ENCODE peak calls at places on chromosomes 2 and 18, in nine cellular contexts. X is heart left ventricle, F is lung, Q is stomach, E is IMR-90, H is right lobe of liver, J is right atrium auricular region, P is neural progenitor cell, O is H1. D is an unnamed sample. For H3K27me3, the result is how much of the 10 kb centered on the place peaks cover.

GRCh38 chr2:6968319-6969100 is 51.3 kb downstream of the RNF144A start:
- DNase-seq in X (peak), F (no peak), Q (no peak), E (no peak), H (no peak), J (no peak), P (peak), O (no peak), D (no peak)

GRCh38 chr2:217166241-217166640 is 306.4 kb upstream of the TNP1 start:
- DNase-seq in X (no peak), F (no peak), Q (no peak), E (peak), H (no peak), J (no peak), P (peak), O (no peak), D (no peak)

GRCh38 chr2:88903744-88904353 is 212.4 kb downstream of the RPIA start:
- DNase-seq in X (no peak), F (no peak), Q (no peak), E (peak), H (no peak), J (no peak), P (no peak), O (no peak), D (no peak)

GRCh38 chr18:50970006-50970405 is 2.2 kb downstream of the ELAC1 start:
- DNase-seq in X (peak), F (peak), Q (peak), E (no peak), H (peak), J (no peak), P (no peak), O (no peak), D (no peak)

GRCh38 chr2:102418421-102418961 is 4.5 kb upstream of the IL18RAP start:
- DNase-seq in X (no peak), F (no peak), Q (no peak), E (peak), H (no peak), J (no peak), P (no peak), O (no peak), D (no peak)

GRCh38 chr18:22539045-22539444 is 121.3 kb upstream of the CTAGE1 start:
- DNase-seq in X (peak), F (no peak), Q (no peak), E (no peak), H (no peak), J (peak), P (no peak), O (no peak), D (no peak)

GRCh38 chr18:8623549-8624106 is 14.4 kb downstream of the RAB12 start:
- DNase-seq in X (peak), F (peak), Q (no peak), E (no peak), H (peak), J (no peak), P (no peak), O (no peak), D (no peak)

GRCh38 chr2:96139181-96139758 is 968 bp upstream of the ASTL start:
- DNase-seq in X (peak), F (no peak), Q (no peak), E (no peak), H (no peak), J (no peak), P (no peak), O (no peak), D (no peak)

GRCh38 chr2:183037281-183037659 is 987 bp downstream of the NCKAP1 start:
- DNase-seq in X (no peak), F (no peak), Q (no peak), E (peak), H (no peak), J (no peak), P (no peak), O (no peak), D (no peak)

GRCh38 chr18:31497711-31498449 is at the start of gene DSG2:
- DNase-seq in X (peak), F (peak), Q (peak), E (no peak), H (peak), J (no peak), P (peak), O (peak), D (no peak)

GRCh38 chr2:213490087-213490486 is 205.8 kb downstream of the SPAG16 start:
- DNase-seq in X (no peak), F (no peak), Q (no peak), E (no peak), H (no peak), J (no peak), P (no peak), O (no peak), D (no peak)

GRCh38 chr18:45518770-45519169 is 96.5 kb upstream of the SLC14A2 start:
- DNase-seq in X (peak), F (no peak), Q (no peak), E (no peak), H (no peak), J (no peak), P (no peak), O (no peak), D (no peak)

GRCh38 chr2:54558188-54558975 is 102.3 kb downstream of the SPTBN1 start:
- DNase-seq in X (peak), F (peak), Q (peak), E (peak), H (peak), J (peak), P (peak), O (peak), D (peak)

GRCh38 chr2:23478933-23479683 is 94.1 kb downstream of the KLHL29 start:
- DNase-seq in X (no peak), F (no peak), Q (no peak), E (no peak), H (no peak), J (no peak), P (no peak), O (no peak), D (no peak)

GRCh38 chr18:59957957-59958356 is 58.2 kb downstream of the PMAIP1 start:
- DNase-seq in X (peak), F (no peak), Q (peak), E (peak), H (peak), J (no peak), P (no peak), O (no peak), D (no peak)

GRCh38 chr2:239690651-239691631 is 290.1 kb upstream of the HDAC4 start:
- DNase-seq in X (no peak), F (no peak), Q (no peak), E (no peak), H (no peak), J (peak), P (no peak), O (no peak), D (no peak)

GRCh38 chr2:148990968-148991367 is 47.5 kb upstream of the LYPD6B start:
- DNase-seq in X (no peak), F (no peak), Q (no peak), E (no peak), H (no peak), J (no peak), P (no peak), O (no peak), D (no peak)

GRCh38 chr2:17976871-17977746 is 98.6 kb downstream of the KCNS3 start:
- DNase-seq in X (peak), F (peak), Q (no peak), E (peak), H (no peak), J (no peak), P (no peak), O (no peak), D (no peak)

GRCh38 chr2:158923180-158923594 is 45.3 kb upstream of the TANC1 start:
- DNase-seq in X (no peak), F (no peak), Q (no peak), E (no peak), H (no peak), J (no peak), P (peak), O (no peak), D (no peak)

GRCh38 chr18:52715961-52716360 is 376.0 kb downstream of the DCC start:
- DNase-seq in X (no peak), F (no peak), Q (no peak), E (no peak), H (no peak), J (no peak), P (no peak), O (no peak), D (no peak)

GRCh38 chr2:15662026-15662425 is 70.4 kb downstream of the DDX1 start:
- DNase-seq in X (no peak), F (no peak), Q (no peak), E (no peak), H (no peak), J (no peak), P (no peak), O (no peak), D (no peak)

GRCh38 chr2:15660491-15661294 is 69.0 kb downstream of the DDX1 start:
- DNase-seq in X (no peak), F (no peak), Q (no peak), E (no peak), H (no peak), J (no peak), P (no peak), O (no peak), D (no peak)

GRCh38 chr2:15663802-15664201 is 72.1 kb downstream of the DDX1 start:
- DNase-seq in X (no peak), F (no peak), Q (no peak), E (no peak), H (no peak), J (no peak), P (no peak), O (no peak), D (no peak)

GRCh38 chr2:15661295-15661569 is 69.6 kb downstream of the DDX1 start:
- DNase-seq in X (no peak), F (no peak), Q (no peak), E (no peak), H (no peak), J (no peak), P (no peak), O (no peak), D (no peak)

DNA sequence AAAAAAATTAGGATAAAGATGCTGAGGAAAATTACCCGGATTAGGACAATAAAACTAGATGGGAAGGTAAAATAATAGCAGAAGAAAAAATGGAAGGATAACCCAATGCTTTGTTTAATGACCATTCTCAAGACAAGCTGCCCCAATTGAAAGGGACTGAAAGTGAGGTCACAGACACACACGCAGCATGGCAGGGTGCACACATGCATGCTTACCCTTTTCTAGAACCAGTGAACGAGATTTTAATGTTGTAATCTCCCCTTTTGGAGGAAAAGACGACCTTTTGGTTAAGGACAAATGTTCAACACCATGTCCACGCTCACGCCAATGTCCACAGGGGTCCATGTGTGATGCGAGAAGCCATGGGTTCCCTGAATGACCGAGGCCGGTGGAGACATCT is 70.9 kb downstream of the DDX1 start:
- DNase-seq in X (no peak), F (no peak), Q (no peak), E (no peak), H (no peak), J (no peak), P (no peak), O (no peak), D (no peak)
- H3K27me3 ChIP-seq in X (under half), F (under half), Q (under half), E (under half), H (under half), J (under half), P (under half), O (under half), D (under half)

GRCh38 chr18:49161627-49162026 is 210.9 kb upstream of the SMAD7 start:
- DNase-seq in X (no peak), F (no peak), Q (no peak), E (peak), H (no peak), J (no peak), P (no peak), O (no peak), D (no peak)

GRCh38 chr18:49155857-49156256 is 205.1 kb upstream of the SMAD7 start:
- DNase-seq in X (no peak), F (no peak), Q (no peak), E (no peak), H (no peak), J (no peak), P (no peak), O (no peak), D (no peak)

GRCh38 chr18:49162226-49162848 is 211.6 kb upstream of the SMAD7 start:
- DNase-seq in X (no peak), F (no peak), Q (no peak), E (no peak), H (no peak), J (no peak), P (no peak), O (no peak), D (no peak)

GRCh38 chr18:49164738-49165137 is 214.0 kb upstream of the SMAD7 start:
- DNase-seq in X (no peak), F (no peak), Q (no peak), E (no peak), H (no peak), J (no peak), P (no peak), O (no peak), D (no peak)

DNA sequence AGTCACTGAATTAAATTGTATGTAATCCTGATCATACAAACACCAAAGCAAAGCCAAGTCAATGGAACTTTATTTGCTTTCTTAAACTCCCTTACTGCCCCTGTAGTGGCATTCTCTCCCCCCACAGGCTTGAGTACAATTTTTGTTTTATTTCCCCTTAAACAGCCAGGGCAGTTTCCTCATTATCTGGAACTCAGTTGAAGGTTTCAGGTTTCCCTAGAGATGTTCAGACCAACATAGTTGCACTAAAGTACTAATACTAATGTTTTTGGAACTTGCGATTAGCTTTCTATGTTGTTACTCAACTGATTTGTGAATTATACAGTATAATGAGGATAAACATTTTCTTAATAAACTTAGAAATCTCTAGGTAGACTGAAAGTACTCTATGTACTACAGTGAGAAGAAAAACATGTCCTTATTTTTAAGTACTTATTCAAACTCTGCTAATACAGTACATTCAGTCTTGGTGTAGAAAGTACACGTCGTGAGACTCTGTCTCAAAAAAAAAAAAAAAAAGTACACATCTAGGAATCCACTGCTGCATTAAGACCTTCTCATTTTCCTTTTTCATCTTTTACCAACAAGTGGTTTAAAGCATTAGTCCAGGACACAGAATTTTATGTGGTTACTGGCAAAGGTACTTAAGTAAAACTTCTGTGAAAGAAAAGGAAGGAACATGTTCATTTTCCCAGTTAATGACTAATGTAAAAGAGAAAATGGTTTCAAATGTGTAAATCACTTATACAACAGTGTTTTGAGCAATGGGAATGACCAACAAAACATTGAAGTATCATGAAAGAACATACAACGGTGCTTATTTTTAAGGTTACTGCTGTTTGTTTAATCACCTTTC is 209.5 kb upstream of the SMAD7 start:
- DNase-seq in X (no peak), F (no peak), Q (no peak), E (peak), H (no peak), J (no peak), P (no peak), O (no peak), D (no peak)
- H3K27ac ChIP-seq in X (no peak), F (no peak), Q (no peak), E (no peak), H (no peak), J (no peak), P (no peak), O (no peak), D (no peak)

GRCh38 chr2:120740765-120741513 is 5.3 kb downstream of the GLI2 start:
- DNase-seq in X (no peak), F (peak), Q (no peak), E (peak), H (no peak), J (peak), P (peak), O (no peak), D (no peak)

GRCh38 chr2:120737802-120738516 is 2.3 kb downstream of the GLI2 start:
- DNase-seq in X (no peak), F (peak), Q (peak), E (no peak), H (no peak), J (peak), P (peak), O (no peak), D (no peak)

GRCh38 chr2:120736955-120737801 is 1.5 kb downstream of the GLI2 start:
- DNase-seq in X (peak), F (peak), Q (peak), E (peak), H (no peak), J (peak), P (peak), O (peak), D (no peak)

GRCh38 chr2:120740375-120740764 is 4.7 kb downstream of the GLI2 start:
- DNase-seq in X (no peak), F (no peak), Q (no peak), E (no peak), H (no peak), J (peak), P (peak), O (no peak), D (no peak)

DNA sequence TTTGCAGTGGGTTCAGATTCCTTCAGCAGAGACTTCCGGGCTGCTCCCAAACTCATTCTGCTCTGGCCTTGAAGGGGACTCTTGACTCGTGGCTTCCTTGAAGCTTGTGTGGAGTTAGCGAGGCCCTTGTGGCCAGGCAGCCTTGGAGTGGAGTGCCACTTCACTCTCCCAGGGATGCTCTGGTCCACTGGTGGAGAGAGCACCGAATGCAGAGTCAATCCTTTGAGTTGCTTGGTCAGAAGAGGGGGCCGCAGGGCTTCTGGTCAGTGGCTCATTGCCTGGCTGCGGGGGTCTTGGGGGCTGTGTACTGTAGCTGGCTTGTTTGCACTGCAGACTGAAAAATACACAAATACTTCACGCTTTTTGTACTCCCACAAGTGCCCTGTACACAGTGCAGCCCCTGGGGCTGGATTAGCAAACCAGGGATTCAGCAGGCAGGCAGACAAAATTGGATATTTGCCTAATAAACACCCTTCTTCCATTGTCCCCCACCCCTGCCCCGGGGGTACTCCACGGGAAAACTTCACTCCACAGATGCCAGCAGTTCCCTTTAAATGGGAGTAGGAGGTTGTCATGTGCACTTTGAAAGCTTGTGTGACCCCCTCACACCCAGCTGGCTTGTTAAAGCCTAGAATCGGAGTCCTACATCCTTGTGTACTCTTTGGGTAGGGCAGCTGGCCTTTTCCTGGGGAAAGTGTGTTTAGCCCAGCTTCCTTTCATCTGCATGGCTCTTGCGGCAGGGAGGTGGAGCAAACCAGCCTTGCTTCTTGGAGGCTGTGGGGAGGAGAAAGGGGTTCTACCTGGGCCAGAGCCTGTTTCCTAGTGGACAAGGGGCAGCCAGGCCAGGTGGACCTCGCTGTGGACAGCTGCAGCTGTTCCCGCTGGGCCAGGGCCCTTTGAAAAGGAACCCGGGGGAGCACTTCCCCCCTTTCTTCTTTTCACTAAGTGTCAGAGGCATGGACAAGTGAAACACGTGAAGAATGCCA is 3.4 kb downstream of the GLI2 start:
- DNase-seq in X (no peak), F (peak), Q (peak), E (no peak), H (no peak), J (peak), P (peak), O (no peak), D (no peak)
- H3K27me3 ChIP-seq in X (half or more), F (under half), Q (under half), E (under half), H (under half), J (under half), P (under half), O (under half), D (half or more)

DNA sequence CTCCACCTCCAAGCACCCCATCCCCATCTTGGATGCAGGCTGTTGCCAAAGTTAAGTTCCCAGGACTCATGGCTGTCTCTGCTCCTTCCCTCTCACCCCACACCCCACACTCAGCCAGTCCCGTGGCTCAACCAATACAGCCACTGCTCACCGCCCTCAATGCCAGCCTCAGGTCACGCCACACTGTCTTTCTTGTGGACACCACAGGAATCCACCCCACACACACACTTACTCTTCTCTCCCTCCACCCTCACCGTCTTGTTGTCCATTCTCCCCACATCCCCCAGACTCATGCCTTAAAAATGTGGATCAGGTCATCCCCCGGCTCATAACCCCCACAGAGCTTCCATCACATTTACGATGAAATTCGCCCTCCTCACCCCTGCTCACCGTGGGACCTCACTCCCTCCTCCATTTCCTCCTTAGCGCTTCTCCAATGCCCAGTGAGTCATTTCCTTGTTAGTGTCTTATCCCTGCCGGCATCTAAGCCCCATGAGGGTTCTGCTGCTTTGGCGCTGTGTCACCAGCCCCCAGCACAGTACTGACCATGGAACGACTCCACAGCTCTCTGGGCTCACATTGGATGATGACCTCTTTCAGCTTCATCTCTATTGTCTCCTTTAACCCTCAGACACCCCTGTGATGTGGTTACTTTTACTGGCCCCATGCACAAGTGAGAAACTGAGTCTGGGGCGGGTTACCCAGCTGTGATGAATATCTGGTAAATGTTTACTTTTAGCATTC is 13.8 kb downstream of the MLPH start:
- DNase-seq in X (no peak), F (no peak), Q (no peak), E (peak), H (no peak), J (no peak), P (no peak), O (peak), D (no peak)
- H3K27ac ChIP-seq in X (no peak), F (peak), Q (peak), E (peak), H (peak), J (no peak), P (no peak), O (no peak), D (no peak)

GRCh38 chr2:3712841-3713503 is 9.6 kb downstream of the DCDC2C start:
- DNase-seq in X (no peak), F (no peak), Q (no peak), E (peak), H (no peak), J (no peak), P (no peak), O (no peak), D (no peak)
- H3K27me3 ChIP-seq in X (under half), F (under half), Q (under half), E (under half), H (under half), J (under half), P (under half), O (under half), D (under half)

D was measured in dorsolateral prefrontal cortex.